ENCODE peak calls at places on chromosomes 5 and 9, in nine cellular contexts. W, N, M, L, Z, H, V, Q and S are unnamed samples.
A peak's percentile ranks its signal among the peaks of the same experiment; 100 is the strongest.

GRCh38 chr9:114369567-114370240 is 18.1 kb downstream of the AKNA start:
- DNase-seq in W (no peak), N (no peak), M (no peak), L (no peak), Z (no peak), H (no peak), V (no peak), Q (no peak), S (no peak)

GRCh38 chr5:146040559-146040958 is 64.8 kb downstream of the PLAC8L1 start:
- DNase-seq in W (no peak), N (no peak), M (no peak), L (no peak), Z (no peak), H (no peak), V (no peak), Q (no peak), S (no peak)

GRCh38 chr5:100576217-100576751 is 41.1 kb downstream of the FAM174A start:
- DNase-seq in W (no peak), N (no peak), M (peak; percentile 12), L (no peak), Z (no peak), H (no peak), V (peak; percentile 27), Q (no peak), S (peak; percentile 3)

GRCh38 chr5:150068961-150069618 is 17.3 kb downstream of the CSF1R start:
- DNase-seq in W (no peak), N (no peak), M (no peak), L (no peak), Z (no peak), H (peak; percentile 38), V (no peak), Q (no peak), S (no peak)

GRCh38 chr9:137820161-137820855 is 57.3 kb upstream of the CACNA1B start:
- DNase-seq in W (no peak), N (no peak), M (peak; percentile 31), L (no peak), Z (no peak), H (no peak), V (no peak), Q (no peak), S (no peak)

GRCh38 chr5:142013734-142014495 is 1.1 kb upstream of the GNPDA1 start:
- DNase-seq in W (peak; percentile 54), N (no peak), M (peak; percentile 78), L (peak; percentile 60), Z (no peak), H (peak; percentile 75), V (peak; percentile 51), Q (no peak), S (no peak)

GRCh38 chr5:151686673-151687378 is at the start of gene SPARC:
- DNase-seq in W (peak; percentile 97), N (peak; percentile 67), M (peak; percentile 97), L (peak; percentile 89), Z (peak; percentile 94), H (peak; percentile 91), V (peak; percentile 98), Q (peak; percentile 88), S (peak; percentile 91)

GRCh38 chr5:135156337-135156714 is 122.3 kb upstream of the PITX1 start:
- DNase-seq in W (no peak), N (no peak), M (no peak), L (no peak), Z (no peak), H (no peak), V (no peak), Q (no peak), S (no peak)

GRCh38 chr5:179154991-179155955 is 95.1 kb downstream of the ZNF354C start:
- DNase-seq in W (no peak), N (peak; percentile 35), M (no peak), L (no peak), Z (no peak), H (peak; percentile 47), V (no peak), Q (no peak), S (no peak)

GRCh38 chr5:113338628-113339027 is 96.2 kb downstream of the TSSK1B start:
- DNase-seq in W (no peak), N (no peak), M (peak; percentile 49), L (no peak), Z (no peak), H (no peak), V (peak; percentile 77), Q (no peak), S (no peak)

GRCh38 chr5:73121109-73121443 is 701 bp downstream of the TMEM171 start:
- DNase-seq in W (peak; percentile 45), N (no peak), M (peak; percentile 38), L (no peak), Z (peak; percentile 49), H (no peak), V (no peak), Q (no peak), S (no peak)

GRCh38 chr9:76646249-76646648 is 118.0 kb upstream of the PCA3 start:
- DNase-seq in W (peak; percentile 80), N (no peak), M (no peak), L (no peak), Z (no peak), H (no peak), V (no peak), Q (no peak), S (no peak)

GRCh38 chr9:34197756-34198711 is 19.2 kb downstream of the UBAP1 start:
- DNase-seq in W (no peak), N (no peak), M (no peak), L (no peak), Z (no peak), H (no peak), V (no peak), Q (no peak), S (no peak)

GRCh38 chr5:131899686-131900085 is 45.8 kb downstream of the MEIKIN start:
- DNase-seq in W (no peak), N (no peak), M (peak; percentile 29), L (no peak), Z (no peak), H (no peak), V (peak; percentile 17), Q (no peak), S (no peak)
- TF ChIP-seq CTCF in W (no peak), N (no peak), M (no peak), L (no peak), Z (no peak), H (no peak), V (no peak), Q (no peak), S (no peak)

GRCh38 chr5:176659860-176660461 is 12.7 kb downstream of the TSPAN17 start:
- DNase-seq in W (no peak), N (no peak), M (no peak), L (no peak), Z (no peak), H (no peak), V (no peak), Q (no peak), S (no peak)

GRCh38 chr5:176658007-176658599 is 10.8 kb downstream of the TSPAN17 start:
- DNase-seq in W (peak; percentile 48), N (peak; percentile 80), M (peak; percentile 87), L (peak; percentile 65), Z (peak; percentile 56), H (no peak), V (peak; percentile 61), Q (no peak), S (no peak)

GRCh38 chr5:176660530-176660859 is 13.2 kb downstream of the TSPAN17 start:
- DNase-seq in W (no peak), N (no peak), M (no peak), L (no peak), Z (no peak), H (no peak), V (no peak), Q (no peak), S (no peak)

GRCh38 chr5:176659440-176659839 is 12.2 kb downstream of the TSPAN17 start:
- DNase-seq in W (no peak), N (no peak), M (no peak), L (no peak), Z (no peak), H (no peak), V (no peak), Q (no peak), S (no peak)

DNA sequence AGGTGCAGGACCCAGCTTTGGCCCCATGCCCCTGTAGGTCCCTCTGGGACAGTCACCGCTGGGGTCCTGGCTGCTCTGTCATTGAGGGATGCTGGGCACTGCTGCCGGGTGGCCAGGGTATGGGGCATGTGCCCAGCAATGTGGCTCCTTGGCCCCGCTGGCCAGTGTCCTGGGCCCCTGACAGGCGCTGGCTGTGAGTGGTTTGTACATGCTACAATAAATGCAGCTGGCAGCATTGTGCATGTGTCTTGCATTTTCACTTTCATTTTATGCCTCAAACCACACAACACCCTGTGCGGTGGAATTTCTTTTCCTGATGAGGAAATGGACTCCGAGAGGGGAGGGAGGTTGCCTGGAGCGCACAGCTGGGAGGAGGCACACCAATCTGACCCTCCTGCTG is 11.5 kb downstream of the TSPAN17 start:
- DNase-seq in W (peak; percentile 31), N (no peak), M (no peak), L (no peak), Z (peak; percentile 29), H (no peak), V (peak; percentile 77), Q (no peak), S (no peak)
- H3K4me3 ChIP-seq in W (no peak overlapping the region), N (peak overlapping the region; percentile 39), M (no peak overlapping the region), L (no peak overlapping the region), Z (no peak overlapping the region), H (no peak overlapping the region), V (peak overlapping the region; percentile 27), Q (no peak overlapping the region), S (no peak overlapping the region)

DNA sequence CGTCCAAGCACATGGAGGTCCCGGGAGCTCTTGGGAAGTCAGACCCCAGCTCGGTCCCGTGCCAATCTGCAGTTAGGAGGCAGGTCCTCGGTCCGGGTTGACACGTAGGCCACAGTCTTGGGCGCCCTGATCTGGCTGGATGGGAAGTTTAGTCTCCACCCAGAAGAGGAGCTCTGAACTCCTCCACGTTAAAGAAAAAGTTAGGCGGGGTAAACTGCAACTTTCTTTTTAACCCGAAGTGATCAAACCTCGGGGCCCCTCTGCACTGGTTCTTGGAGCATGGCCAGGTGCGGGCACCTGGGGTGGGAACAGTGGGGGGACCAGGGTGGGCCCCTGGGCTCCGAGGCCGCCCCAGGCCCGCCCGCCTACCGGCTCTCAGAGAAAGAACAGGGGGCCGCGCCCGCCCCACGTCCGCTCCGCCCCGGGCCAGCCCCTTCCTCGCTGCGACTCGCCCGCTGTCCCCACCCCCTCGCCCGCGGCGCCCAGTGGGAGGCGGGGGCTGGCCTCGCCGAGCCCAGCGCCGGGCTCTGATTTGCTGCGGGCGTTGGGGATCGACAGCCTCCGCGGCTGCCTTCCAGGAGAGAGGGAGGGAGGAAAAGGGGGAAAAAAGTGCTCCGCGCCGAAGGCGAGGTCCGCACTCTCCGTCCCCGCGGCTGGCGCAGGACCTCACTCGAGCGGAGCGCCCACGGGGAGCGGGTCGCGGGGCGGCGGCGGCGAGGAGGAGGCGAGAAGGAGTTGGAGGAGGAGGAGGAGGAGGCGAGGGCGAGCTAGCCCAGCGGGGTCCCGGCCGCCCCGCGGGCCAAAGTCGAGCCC is at the start of gene COL5A1:
- DNase-seq in W (peak; percentile 92), N (peak; percentile 85), M (peak; percentile 98), L (peak; percentile 91), Z (peak; percentile 87), H (peak; percentile 92), V (peak; percentile 96), Q (peak; percentile 64), S (no peak)
- TF ChIP-seq CTCF in W (no peak), N (no peak), M (no peak), L (peak; percentile 15), Z (peak; percentile 8), H (peak; percentile 11), V (peak; percentile 23), Q (peak; percentile 29), S (no peak)

DNA sequence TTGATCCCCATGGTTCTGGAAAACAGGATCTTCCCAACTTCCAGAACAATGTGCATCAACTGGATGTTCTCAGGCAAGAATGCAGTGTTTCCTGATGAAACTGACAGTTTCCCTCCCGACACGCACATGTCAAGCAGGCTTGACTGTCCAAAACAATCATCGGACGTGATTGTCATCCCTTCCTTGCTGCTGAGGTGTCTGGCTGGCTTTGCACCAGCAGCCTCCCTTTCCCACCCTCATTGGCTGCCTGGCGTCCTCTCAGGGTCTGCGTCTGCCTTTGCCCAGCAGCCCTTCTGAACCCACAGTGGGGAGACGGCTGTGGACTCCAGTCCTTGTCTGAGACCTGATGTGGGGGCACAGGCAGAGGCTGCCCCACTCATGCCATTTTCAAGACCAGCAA is 110.8 kb downstream of the MARCHF3 start:
- DNase-seq in W (no peak), N (no peak), M (no peak), L (no peak), Z (no peak), H (no peak), V (no peak), Q (no peak), S (no peak)
- H3K4me3 ChIP-seq in W (no peak overlapping the region), N (no peak overlapping the region), M (no peak overlapping the region), L (no peak overlapping the region), Z (no peak overlapping the region), H (no peak overlapping the region), V (no peak overlapping the region), Q (no peak overlapping the region), S (no peak overlapping the region)